ENCODE peak calls at places on chromosomes 3 and 15, in five cellular contexts. J, L, B, F and U are unnamed samples.

GRCh38 chr3:157290761-157291160 is 130.8 kb upstream of the CCNL1 start:
- DNase-seq in J (no peak), B (peak; percentile 63), F (no peak), L (no peak), U (no peak)

GRCh38 chr3:79651536-79652065 is 116.2 kb downstream of the ROBO1 start:
- DNase-seq in J (no peak), L (no peak), B (peak; percentile 50), F (peak; percentile 51), U (no peak)

GRCh38 chr15:63449711-63450110 is 54.7 kb upstream of the USP3 start:
- DNase-seq in L (no peak), J (no peak), F (no peak), B (no peak), U (no peak)

GRCh38 chr3:144272715-144273114 is 301.1 kb downstream of the DIPK2A start:
- DNase-seq in J (no peak), F (no peak), B (no peak), L (no peak), U (no peak)

GRCh38 chr3:84440306-84440705 is 518.5 kb upstream of the CADM2 start:
- DNase-seq in L (no peak), F (no peak), B (peak; percentile 2), J (no peak), U (no peak)

GRCh38 chr15:42033214-42033873 is 12.5 kb upstream of the PLA2G4E start:
- DNase-seq in L (no peak), F (no peak), J (no peak), B (no peak), U (no peak)

GRCh38 chr3:197554196-197554561 is 1.6 kb downstream of the BDH1 start:
- DNase-seq in F (no peak), B (no peak), J (no peak), L (no peak), U (no peak)

GRCh38 chr3:155465664-155466063 is 172.2 kb upstream of the STRIT1 start:
- DNase-seq in L (no peak), J (no peak), B (no peak), F (no peak), U (no peak)

GRCh38 chr15:61122624-61123375 is 106.3 kb downstream of the RORA start:
- DNase-seq in L (no peak), J (no peak), B (no peak), F (no peak), U (no peak)

GRCh38 chr3:152382312-152383135 is 113.8 kb downstream of the MBNL1 start:
- DNase-seq in F (no peak), J (no peak), B (no peak), L (no peak), U (no peak)

GRCh38 chr3:84985795-84986194 is 27.0 kb downstream of the CADM2 start:
- DNase-seq in F (no peak), L (no peak), B (no peak), J (no peak), U (no peak)